ENCODE peak calls at places on chromosome 1, in four cellular contexts. K, J, P and G are unnamed samples.

GRCh38 chr1:25082995-25083394 is 149.3 kb downstream of the SYF2 start:
- DNase-seq in K (no peak), J (no peak), P (no peak), G (no peak)

GRCh38 chr1:17564458-17565393 is 25.2 kb downstream of the ARHGEF10L start:
- DNase-seq in K (peak), J (no peak), P (no peak), G (no peak)

GRCh38 chr1:211257831-211258225 is 1.3 kb upstream of the RCOR3 start:
- DNase-seq in K (no peak), J (no peak), P (no peak), G (no peak)

GRCh38 chr1:205714190-205714905 is 34.0 kb upstream of the SLC45A3 start:
- DNase-seq in K (peak), J (no peak), P (no peak), G (no peak)

GRCh38 chr1:42860339-42861013 is 14.1 kb downstream of the ZNF691 start:
- DNase-seq in K (no peak), J (no peak), P (no peak), G (no peak)

GRCh38 chr1:56414728-56415224 is 164.6 kb downstream of the PLPP3 start:
- DNase-seq in K (peak), J (no peak), P (no peak), G (no peak)

GRCh38 chr1:59292557-59292956 is 4.3 kb upstream of the FGGY start:
- DNase-seq in K (peak), J (no peak), P (peak), G (no peak)

GRCh38 chr1:67405473-67406245 is 24.5 kb downstream of the SERBP1 start:
- DNase-seq in K (no peak), J (no peak), P (no peak), G (no peak)

GRCh38 chr1:147167361-147167760 is 4.9 kb downstream of the PRKAB2 start:
- DNase-seq in K (peak), J (no peak), P (no peak), G (no peak)

GRCh38 chr1:101365186-101365585 is 128.4 kb downstream of the S1PR1 start:
- DNase-seq in K (no peak), J (no peak), P (no peak), G (no peak)

GRCh38 chr1:50570064-50570463 is 146.8 kb upstream of the DMRTA2 start:
- DNase-seq in K (peak), J (no peak), P (no peak), G (no peak)

GRCh38 chr1:53197301-53198205 is 929 bp downstream of the CPT2 start:
- DNase-seq in K (no peak), J (peak), P (no peak), G (no peak)

GRCh38 chr1:53686371-53687267 is 52.3 kb downstream of the GLIS1 start:
- DNase-seq in K (no peak), J (no peak), P (no peak), G (no peak)

GRCh38 chr1:167517535-167518330 is 596 bp downstream of the CD247 start:
- DNase-seq in K (no peak), J (peak), P (no peak), G (no peak)

GRCh38 chr1:100924212-100924611 is 28.3 kb downstream of the SLC30A7 start:
- DNase-seq in K (no peak), J (no peak), P (no peak), G (no peak)

GRCh38 chr1:1001631-1002300 is 1.9 kb upstream of the HES4 start:
- DNase-seq in K (peak), J (peak), P (no peak), G (peak)

GRCh38 chr1:6108476-6108875 is 62.8 kb downstream of the KCNAB2 start:
- DNase-seq in K (no peak), J (no peak), P (no peak), G (no peak)

GRCh38 chr1:156813750-156814570 is 2.7 kb downstream of the SH2D2A start:
- DNase-seq in K (peak), J (peak), P (no peak), G (peak)

GRCh38 chr1:222240536-222241181 is 307.2 kb downstream of the HHIPL2 start:
- DNase-seq in K (no peak), J (peak), P (no peak), G (no peak)

GRCh38 chr1:231969078-231969477 is 342.5 kb downstream of the DISC1 start:
- DNase-seq in K (no peak), J (no peak), P (no peak), G (no peak)

GRCh38 chr1:22223176-22223575 is 80.3 kb upstream of the WNT4 start:
- DNase-seq in K (no peak), J (no peak), P (no peak), G (no peak)

GRCh38 chr1:17201201-17202021 is 3.5 kb upstream of the PADI1 start:
- DNase-seq in K (no peak), J (no peak), P (no peak), G (peak)

GRCh38 chr1:110339040-110339426 is at the start of gene RBM15:
- DNase-seq in K (peak), J (peak), P (peak), G (peak)

GRCh38 chr1:109906160-109906838 is 4.3 kb upstream of the CSF1 start:
- DNase-seq in K (no peak), J (no peak), P (peak), G (no peak)

GRCh38 chr1:29379438-29380073 is 143.2 kb downstream of the PTPRU start:
- DNase-seq in K (peak), J (peak), P (peak), G (peak)

GRCh38 chr1:3553166-3553939 is 58.0 kb downstream of the MEGF6 start:
- DNase-seq in K (no peak), J (no peak), P (no peak), G (no peak)

GRCh38 chr1:114756949-114757454 is 782 bp downstream of the CSDE1 start:
- DNase-seq in K (peak), J (peak), P (no peak), G (peak)

GRCh38 chr1:107264561-107264960 is 123.7 kb downstream of the NTNG1 start:
- DNase-seq in K (no peak), J (no peak), P (no peak), G (no peak)

GRCh38 chr1:46411601-46412341 is 17.7 kb downstream of the FAAH start:
- DNase-seq in K (no peak), J (peak), P (no peak), G (peak)

GRCh38 chr1:233113713-233114028 is 163.3 kb downstream of the NTPCR start:
- DNase-seq in K (no peak), J (no peak), P (no peak), G (peak)
- TF ChIP-seq CBFB in K (no peak), J (no peak), P (no peak), G (no peak)

DNA sequence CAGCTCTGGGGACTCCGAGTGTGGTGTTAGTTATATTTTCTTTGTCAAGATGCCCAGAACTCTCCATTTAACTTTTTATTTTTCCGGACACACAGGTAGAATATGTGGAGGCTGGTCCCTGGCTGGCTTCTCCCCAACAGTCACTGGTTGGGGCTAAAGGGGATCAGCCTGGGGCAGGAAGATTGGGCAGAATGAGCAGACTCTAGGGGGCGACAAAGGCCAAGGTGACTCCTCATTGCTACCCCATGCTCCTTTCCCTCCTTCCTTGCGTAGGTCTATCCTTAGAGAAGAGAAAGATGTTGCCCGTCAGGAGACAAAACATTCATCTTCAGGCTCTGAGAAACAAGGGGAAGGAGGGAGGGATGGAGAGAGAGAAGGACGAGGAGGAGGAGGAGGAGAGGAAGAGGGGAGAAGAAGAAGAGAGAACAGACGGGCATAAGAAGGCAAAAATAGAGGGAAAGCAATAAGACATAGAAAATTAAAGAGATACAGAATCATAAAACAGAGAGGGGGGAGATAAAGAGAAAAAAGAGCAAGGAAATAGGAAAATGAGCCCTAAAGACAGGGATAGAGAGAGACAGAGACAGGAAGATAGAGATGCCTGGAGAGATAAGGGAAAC is 89.9 kb downstream of the FOXD2 start:
- DNase-seq in K (peak), J (peak), P (no peak), G (peak)
- TF ChIP-seq CTCF in K (peak), J (peak), P (peak), G (peak)

GRCh38 chr1:61293197-61293596 is 210.8 kb downstream of the NFIA start:
- DNase-seq in K (peak), J (no peak), P (no peak), G (no peak)
- TF ChIP-seq CBFB in K (no peak), J (no peak), P (no peak), G (no peak)

GRCh38 chr1:197787623-197788536 is 12.6 kb upstream of the DENND1B start:
- DNase-seq in K (no peak), J (no peak), P (no peak), G (no peak)
- TF ChIP-seq CTCF in K (no peak), J (no peak), P (no peak), G (no peak)

DNA sequence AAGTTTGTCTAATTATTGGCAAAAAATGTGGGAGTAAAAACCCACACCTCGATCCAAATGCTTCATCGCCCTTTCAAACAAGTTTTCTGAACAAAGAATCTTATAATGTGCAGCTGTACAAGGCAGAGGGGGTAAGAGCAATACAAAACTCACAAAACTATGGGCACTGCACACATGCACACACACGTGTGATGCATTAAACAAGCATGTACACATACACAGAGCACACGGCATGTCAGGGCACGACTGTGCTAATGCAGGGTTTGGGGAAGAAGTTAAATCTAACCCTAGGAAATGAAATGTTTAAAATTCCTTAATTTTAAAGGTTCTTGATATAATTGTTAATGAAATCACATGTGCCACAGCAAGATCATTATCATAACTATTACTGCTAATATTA is 264.0 kb downstream of the SEC16B start:
- DNase-seq in K (no peak), J (no peak), P (no peak), G (no peak)
- TF ChIP-seq CBFB in K (no peak), J (no peak), P (no peak), G (no peak)

GRCh38 chr1:20216574-20216973 is 30.3 kb upstream of the PLA2G2C start:
- DNase-seq in K (peak), J (peak), P (no peak), G (no peak)
- TF ChIP-seq CTCF in K (peak), J (peak), P (peak), G (no peak)